ENCODE peak calls at places on chromosomes 5 and 9, in four cellular contexts. W is GM12878, E is WTC11, A is K562. V is an unnamed sample.

GRCh38 chr5:17378346-17378984 is 119.6 kb upstream of the TAF11L2 start:
- DNase-seq in W (no peak), E (no peak), A (no peak), V (no peak)

GRCh38 chr5:84796399-84796798 is 411.7 kb upstream of the EDIL3 start:
- DNase-seq in W (no peak), E (no peak), A (no peak), V (no peak)

GRCh38 chr5:81629986-81630385 is 120.9 kb downstream of the SSBP2 start:
- DNase-seq in W (no peak), E (no peak), A (no peak), V (no peak)

GRCh38 chr9:127741831-127742434 is 6.8 kb upstream of the TOR2A start:
- DNase-seq in W (no peak), E (peak), A (peak), V (peak)

GRCh38 chr9:133359420-133360175 is 3.2 kb downstream of the SURF2 start:
- DNase-seq in W (no peak), E (peak), A (no peak), V (peak)

GRCh38 chr5:142215915-142216681 is 107.5 kb downstream of the NDFIP1 start:
- DNase-seq in W (no peak), E (no peak), A (no peak), V (peak)

GRCh38 chr9:78000221-78000620 is 31.4 kb downstream of the GNAQ start:
- DNase-seq in W (no peak), E (no peak), A (no peak), V (no peak)

GRCh38 chr9:114434878-114435311 is 47.1 kb upstream of the AKNA start:
- DNase-seq in W (no peak), E (peak), A (peak), V (peak)

GRCh38 chr9:29150606-29151005 is 1577.3 kb upstream of the C9orf72 start:
- DNase-seq in W (no peak), E (no peak), A (no peak), V (no peak)

GRCh38 chr5:140246378-140247122 is 56.4 kb downstream of the PFDN1 start:
- DNase-seq in W (no peak), E (no peak), A (no peak), V (no peak)

GRCh38 chr9:124297553-124297905 is 39.8 kb downstream of the NEK6 start:
- DNase-seq in W (no peak), E (peak), A (no peak), V (peak)

GRCh38 chr5:68285857-68286611 is 70.5 kb downstream of the PIK3R1 start:
- DNase-seq in W (no peak), E (no peak), A (peak), V (peak)

GRCh38 chr5:151569132-151570046 is 21.7 kb downstream of the FAT2 start:
- DNase-seq in W (peak), E (no peak), A (no peak), V (no peak)

GRCh38 chr5:80231243-80231642 is 24.6 kb downstream of the SERINC5 start:
- DNase-seq in W (no peak), E (no peak), A (no peak), V (no peak)

GRCh38 chr5:75275147-75275546 is 38.5 kb upstream of the ANKRD31 start:
- DNase-seq in W (no peak), E (no peak), A (no peak), V (no peak)

GRCh38 chr5:151123897-151124751 is 33.5 kb downstream of the ANXA6 start:
- DNase-seq in W (peak), E (no peak), A (no peak), V (no peak)

GRCh38 chr9:118290116-118290515 is 585.9 kb downstream of the TLR4 start:
- DNase-seq in W (no peak), E (no peak), A (no peak), V (no peak)

GRCh38 chr9:135065804-135066203 is 21.7 kb upstream of the OLFM1 start:
- DNase-seq in W (no peak), E (no peak), A (no peak), V (no peak)

GRCh38 chr9:98570055-98570454 is 138.7 kb downstream of the GABBR2 start:
- DNase-seq in W (no peak), E (no peak), A (no peak), V (no peak)

GRCh38 chr9:911003-911402 is 65.5 kb upstream of the DMRT3 start:
- DNase-seq in W (no peak), E (peak), A (no peak), V (peak)

GRCh38 chr5:5063533-5063953 is 76.6 kb upstream of the ADAMTS16 start:
- DNase-seq in W (no peak), E (peak), A (no peak), V (peak)

GRCh38 chr5:166031926-166032325 is 2259.5 kb upstream of the WWC1 start:
- DNase-seq in W (no peak), E (no peak), A (no peak), V (no peak)

GRCh38 chr9:75979362-75979761 is 88.9 kb downstream of the PCSK5 start:
- DNase-seq in W (no peak), E (peak), A (no peak), V (peak)

GRCh38 chr5:93497101-93497500 is 83.9 kb downstream of the NR2F1-AS1 start:
- DNase-seq in W (no peak), E (no peak), A (no peak), V (no peak)

GRCh38 chr5:119280380-119280779 is 75.4 kb upstream of the TNFAIP8 start:
- DNase-seq in W (no peak), E (no peak), A (no peak), V (no peak)

GRCh38 chr9:95074632-95075269 is 242.8 kb downstream of the FANCC start:
- DNase-seq in W (no peak), E (no peak), A (no peak), V (no peak)

GRCh38 chr5:120803282-120803681 is 339.2 kb downstream of the PRR16 start:
- DNase-seq in W (no peak), E (no peak), A (no peak), V (no peak)

GRCh38 chr9:111752455-111752854 is 42.3 kb downstream of the SHOC1 start:
- DNase-seq in W (no peak), E (no peak), A (no peak), V (no peak)

DNA sequence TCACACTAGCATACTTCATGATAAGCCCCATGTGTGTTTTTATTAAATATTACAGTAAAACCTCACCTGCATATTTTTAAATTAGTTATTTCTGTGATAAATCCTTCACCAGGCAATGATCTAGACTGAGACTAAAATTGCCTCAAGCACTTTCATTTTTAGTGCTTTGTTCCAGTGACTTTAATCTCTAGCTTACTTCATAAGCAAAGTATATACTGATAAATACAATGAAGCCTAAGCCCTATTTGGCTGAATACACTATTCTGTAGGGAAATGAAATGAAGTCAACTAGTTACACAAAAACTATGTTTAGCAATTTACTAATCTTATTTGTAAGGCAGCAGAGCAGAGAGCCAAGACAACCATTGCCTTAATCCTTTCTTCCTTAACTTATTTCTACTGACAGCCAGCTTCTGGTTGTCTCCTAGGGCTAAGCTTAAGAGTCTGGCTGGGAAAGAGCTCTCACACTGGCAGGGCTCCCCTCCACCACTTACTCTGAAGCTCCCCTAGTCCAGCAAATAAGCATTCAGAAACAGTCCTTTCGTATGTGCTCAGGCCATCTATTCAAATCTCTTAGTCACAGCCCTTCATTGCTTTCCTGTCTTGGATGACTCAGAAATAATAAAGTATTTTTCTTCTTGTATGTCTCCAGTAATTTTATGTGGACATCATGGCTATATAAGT is 31.4 kb upstream of the MTAP start:
- DNase-seq in W (no peak), E (no peak), A (no peak), V (no peak)
- TF ChIP-seq ETV6 in W (no peak), E (no peak), A (no peak), V (no peak)

DNA sequence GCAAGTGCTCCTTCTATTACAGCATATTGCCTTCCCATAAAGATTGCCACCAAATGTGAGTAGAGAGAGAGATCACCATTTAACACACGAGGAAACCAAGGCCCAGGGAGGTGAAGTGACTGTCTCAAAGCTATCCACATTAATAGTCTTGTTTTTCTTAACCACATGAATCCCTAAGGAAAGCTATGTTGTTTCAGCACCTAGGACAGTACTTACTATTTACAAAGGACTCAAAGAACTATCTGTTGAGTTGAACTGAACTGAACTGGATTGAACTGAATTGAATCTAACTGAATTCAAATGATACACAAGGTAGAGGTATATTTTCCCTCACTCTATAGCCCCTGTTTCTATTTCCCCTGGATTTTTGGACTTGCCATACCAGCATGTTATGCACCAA is 430.4 kb downstream of the CAAP1 start:
- DNase-seq in W (no peak), E (no peak), A (no peak), V (peak)
- TF ChIP-seq ETV6 in W (no peak), E (no peak), A (no peak), V (no peak)

GRCh38 chr5:33925278-33925677 is 10.9 kb upstream of the RXFP3 start:
- DNase-seq in W (no peak), E (no peak), A (no peak), V (no peak)

GRCh38 chr5:33933723-33934544 is 2.3 kb upstream of the RXFP3 start:
- DNase-seq in W (peak), E (no peak), A (no peak), V (no peak)

GRCh38 chr5:33931136-33931535 is 5.0 kb upstream of the RXFP3 start:
- DNase-seq in W (no peak), E (no peak), A (no peak), V (no peak)

GRCh38 chr5:33928283-33928682 is 7.9 kb upstream of the RXFP3 start:
- DNase-seq in W (no peak), E (no peak), A (no peak), V (no peak)

DNA sequence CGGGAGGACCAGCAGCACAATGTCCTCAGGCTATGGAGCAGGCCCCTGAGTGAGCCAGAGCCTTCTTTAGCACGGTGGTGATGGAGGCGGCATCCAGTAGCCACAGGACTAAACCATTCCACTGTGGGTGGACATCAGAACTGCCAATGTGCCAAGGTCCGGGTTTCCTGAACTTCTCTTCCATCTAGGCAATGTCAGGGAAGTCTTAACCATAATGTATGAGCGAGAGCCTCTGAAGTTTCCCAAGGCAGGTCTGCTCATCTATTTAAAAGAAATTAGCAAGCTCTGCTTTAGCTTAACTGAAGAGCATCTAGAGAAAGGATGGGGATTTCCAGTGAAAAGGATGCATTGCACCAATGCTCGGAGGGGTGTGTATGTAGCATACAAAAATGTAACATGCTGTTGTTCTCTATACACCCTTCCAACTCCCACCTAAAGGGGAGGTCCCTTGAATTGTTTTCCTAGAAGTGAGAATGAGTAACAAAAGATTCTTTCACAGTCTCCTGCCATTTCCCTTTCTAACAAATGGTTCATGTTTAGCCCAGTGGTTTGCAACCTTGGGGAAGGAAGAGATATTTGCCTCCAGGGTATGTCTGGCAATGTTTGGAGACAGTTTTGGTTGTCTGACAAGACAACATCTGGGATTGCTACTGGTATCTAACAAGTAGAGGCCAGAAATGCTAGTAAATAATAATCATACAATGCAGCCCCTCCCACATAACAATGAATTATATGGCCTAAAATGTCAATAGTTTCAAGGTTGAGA is 6.1 kb upstream of the RXFP3 start:
- DNase-seq in W (peak), E (no peak), A (no peak), V (no peak)
- TF ChIP-seq ETV6 in W (no peak), E (no peak), A (no peak), V (no peak)

GRCh38 chr5:61969347-61969746 is 336.7 kb upstream of the KIF2A start:
- DNase-seq in W (no peak), E (no peak), A (no peak), V (no peak)
- TF ChIP-seq ETV6 in W (no peak), E (no peak), A (no peak), V (no peak)